ENCODE peak calls at places on chromosomes 4 and X, in six cellular contexts. W is hepatic stellate cell; A is stimulated activated CD4-positive, alpha-beta T cell treated with anti-CD3 and anti-CD28 coated beads, Interleukin-12 subunit alpha, Interleukin-12 subunit beta, amount 100 ng/mL, for 4 hours; E is HEK293T; R is naive thymus-derived CD4-positive, alpha-beta T cell; L is ureter. O is an unnamed sample.
A peak's percentile ranks its signal among the peaks of the same experiment; 100 is the strongest.

GRCh38 chr4:171846232-171846631 is 33.0 kb downstream of the GALNTL6 start:
- DNase-seq in W (peak; percentile 6), A (no peak), E (peak; percentile 56), R (no peak), L (no peak), O (peak; percentile 64)

GRCh38 chr4:146477054-146477453 is 44.7 kb downstream of the SLC10A7 start:
- DNase-seq in E (no peak), R (no peak), A (no peak), W (no peak), L (no peak), O (no peak)

GRCh38 chr4:85474818-85475630 is at the start of gene ARHGAP24:
- DNase-seq in A (no peak), R (no peak), L (peak; percentile 67), E (peak; percentile 81), W (peak; percentile 46), O (peak; percentile 64)

GRCh38 chr4:171676555-171677215 is 136.5 kb upstream of the GALNTL6 start:
- DNase-seq in A (no peak), W (no peak), R (no peak), E (no peak), L (no peak), O (peak; percentile 82)

GRCh38 chr4:87966095-87966496 is 9.4 kb upstream of the SPP1 start:
- DNase-seq in L (no peak), W (no peak), A (no peak), R (no peak), E (no peak), O (no peak)

GRCh38 chr4:128349921-128350320 is 62.3 kb upstream of the PGRMC2 start:
- DNase-seq in E (no peak), R (no peak), W (peak; percentile 36), A (no peak), L (no peak), O (no peak)

GRCh38 chrX:134406230-134406794 is 53.7 kb upstream of the HPRT1 start:
- DNase-seq in L (no peak), R (no peak), E (no peak), W (no peak), A (no peak), O (peak; percentile 28)

GRCh38 chr4:163143532-163143931 is 23.2 kb downstream of the NAF1 start:
- DNase-seq in A (no peak), E (no peak), W (no peak), L (no peak), R (no peak), O (no peak)

GRCh38 chrX:10579753-10580060 is 40.7 kb downstream of the MID1 start:
- DNase-seq in L (no peak), W (no peak), R (no peak), E (no peak), A (no peak), O (no peak)

GRCh38 chr4:176492648-176493302 is 173.0 kb downstream of the SPCS3 start:
- DNase-seq in W (no peak), E (no peak), L (no peak), A (no peak), R (no peak), O (no peak)

GRCh38 chr4:7007944-7008343 is 35.2 kb upstream of the TADA2B start:
- DNase-seq in R (no peak), L (no peak), A (no peak), E (no peak), W (no peak), O (no peak)

GRCh38 chr4:54229631-54230478 is 762 bp downstream of the PDGFRA start:
- DNase-seq in R (no peak), A (no peak), W (peak; percentile 67), E (no peak), L (no peak), O (no peak)

GRCh38 chr4:74283614-74284013 is 24.7 kb upstream of the EPGN start:
- DNase-seq in W (peak; percentile 3), L (no peak), A (no peak), E (no peak), R (no peak), O (no peak)

GRCh38 chrX:154082396-154083133 is 15.0 kb downstream of the MECP2 start:
- DNase-seq in W (peak; percentile 57), L (no peak), R (no peak), A (no peak), E (no peak), O (no peak)

GRCh38 chr4:159946983-159947645 is 844.2 kb downstream of the RAPGEF2 start:
- DNase-seq in E (peak; percentile 24), W (peak; percentile 6), A (no peak), L (no peak), R (no peak), O (peak; percentile 63)

GRCh38 chr4:33924239-33924638 is 2320.1 kb downstream of the ARAP2 start:
- DNase-seq in L (no peak), E (peak; percentile 5), A (no peak), W (no peak), R (no peak), O (no peak)

GRCh38 chrX:131830400-131831184 is 192.5 kb upstream of the STK26 start:
- DNase-seq in W (peak; percentile 20), R (peak; percentile 71), L (peak; percentile 83), A (no peak), E (peak; percentile 84), O (peak; percentile 98)

GRCh38 chrX:47854474-47854873 is 17.8 kb downstream of the ZNF81 start:
- DNase-seq in W (no peak), L (no peak), E (no peak), R (peak; percentile 25), A (peak; percentile 25), O (peak; percentile 65)

GRCh38 chr4:8087921-8088495 is 70.6 kb downstream of the ABLIM2 start:
- DNase-seq in A (no peak), W (no peak), E (no peak), L (no peak), R (no peak), O (no peak)

GRCh38 chrX:136035663-136036062 is 50.4 kb downstream of the SLC9A6 start:
- DNase-seq in A (no peak), R (no peak), E (no peak), W (no peak), L (no peak), O (no peak)

GRCh38 chrX:129823115-129823514 is 20.6 kb downstream of the ZDHHC9 start:
- DNase-seq in R (peak; percentile 61), W (no peak), E (peak; percentile 63), A (peak; percentile 10), L (no peak), O (peak; percentile 77)

GRCh38 chr4:140070369-140070768 is 83.6 kb downstream of the MAML3 start:
- DNase-seq in L (no peak), A (no peak), W (no peak), E (no peak), R (no peak), O (no peak)

GRCh38 chrX:47218920-47219815 is 687 bp downstream of the CDK16 start:
- DNase-seq in R (no peak), A (peak; percentile 47), L (peak; percentile 60), E (peak; percentile 49), W (peak; percentile 41), O (peak; percentile 45)

GRCh38 chr4:125744891-125745364 is 430.2 kb downstream of the FAT4 start:
- DNase-seq in A (no peak), E (no peak), R (no peak), L (no peak), W (no peak), O (no peak)

GRCh38 chrX:23100826-23101225 is 101.1 kb downstream of the DDX53 start:
- DNase-seq in W (no peak), R (no peak), A (no peak), L (no peak), E (no peak), O (no peak)

GRCh38 chrX:15515931-15516330 is 15.3 kb downstream of the BMX start:
- DNase-seq in A (no peak), E (no peak), L (no peak), R (no peak), W (no peak), O (peak; percentile 80)

GRCh38 chrX:100682939-100683338 is 38.9 kb downstream of the SRPX2 start:
- DNase-seq in L (no peak), A (no peak), R (no peak), E (no peak), W (no peak), O (no peak)

GRCh38 chr4:135277116-135277979 is 1075.8 kb upstream of the PABPC4L start:
- DNase-seq in A (no peak), E (no peak), R (no peak), W (peak; percentile 14), L (no peak), O (no peak)

GRCh38 chr4:48254381-48255072 is 15.1 kb downstream of the TEC start:
- DNase-seq in A (no peak), E (no peak), W (no peak), R (no peak), L (no peak), O (no peak)

GRCh38 chr4:129526812-129527211 is 430.9 kb downstream of the C4orf33 start:
- DNase-seq in R (no peak), E (no peak), L (no peak), A (no peak), W (no peak), O (peak; percentile 44)

O was measured in KBM-7.